ENCODE peak calls at places on chromosomes 2 and 18, in seven cellular contexts. One of them, this sample, is unnamed.
A peak's percentile ranks its signal among the peaks of the same experiment; 100 is the strongest.

GRCh38 chr2:191351298-191351697 is 106.1 kb downstream of the MYO1B start:
- DNase-seq in AG20443: peak; percentile 22
- DNase-seq in GM06990: no peak
- DNase-seq in Ammon's horn: no peak
- DNase-seq in AG09319: no peak
- DNase-seq in amniotic stem cell: no peak
- DNase-seq in Calu3: no peak
- DNase-seq in this sample: no peak

GRCh38 chr18:70469916-70470315 is 181.1 kb downstream of the SOCS6 start:
- DNase-seq in AG20443: no peak
- DNase-seq in GM06990: no peak
- DNase-seq in Ammon's horn: peak; percentile 56
- DNase-seq in AG09319: no peak
- DNase-seq in amniotic stem cell: no peak
- DNase-seq in Calu3: no peak
- DNase-seq in this sample: no peak

GRCh38 chr2:11573418-11574175 is 39.8 kb downstream of the GREB1 start:
- DNase-seq in AG20443: peak; percentile 29
- DNase-seq in GM06990: no peak
- DNase-seq in Ammon's horn: no peak
- DNase-seq in AG09319: no peak
- DNase-seq in amniotic stem cell: no peak
- DNase-seq in Calu3: no peak
- DNase-seq in this sample: no peak

GRCh38 chr18:52402814-52403213 is 62.8 kb downstream of the DCC start:
- DNase-seq in AG20443: no peak
- DNase-seq in GM06990: no peak
- DNase-seq in Ammon's horn: no peak
- DNase-seq in AG09319: no peak
- DNase-seq in amniotic stem cell: no peak
- DNase-seq in Calu3: no peak
- DNase-seq in this sample: no peak

GRCh38 chr2:3848776-3849175 is 145.4 kb downstream of the DCDC2C start:
- DNase-seq in AG20443: no peak
- DNase-seq in GM06990: no peak
- DNase-seq in Ammon's horn: no peak
- DNase-seq in AG09319: no peak
- DNase-seq in amniotic stem cell: no peak
- DNase-seq in Calu3: no peak
- DNase-seq in this sample: no peak

GRCh38 chr2:74739129-74739528 is 85.1 kb downstream of the SEMA4F start:
- DNase-seq in AG20443: no peak
- DNase-seq in GM06990: no peak
- DNase-seq in Ammon's horn: no peak
- DNase-seq in AG09319: no peak
- DNase-seq in amniotic stem cell: no peak
- DNase-seq in Calu3: no peak
- DNase-seq in this sample: no peak

GRCh38 chr18:5444269-5444668 is 99.5 kb downstream of the EPB41L3 start:
- DNase-seq in AG20443: no peak
- DNase-seq in GM06990: no peak
- DNase-seq in Ammon's horn: no peak
- DNase-seq in AG09319: no peak
- DNase-seq in amniotic stem cell: no peak
- DNase-seq in Calu3: no peak
- DNase-seq in this sample: no peak

GRCh38 chr18:78805840-78806239 is 173.8 kb upstream of the SALL3 start:
- DNase-seq in AG20443: no peak
- DNase-seq in GM06990: no peak
- DNase-seq in Ammon's horn: peak; percentile 12
- DNase-seq in AG09319: no peak
- DNase-seq in amniotic stem cell: no peak
- DNase-seq in Calu3: no peak
- DNase-seq in this sample: no peak

GRCh38 chr2:112644155-112644932 is 1.4 kb upstream of the SLC20A1 start:
- DNase-seq in AG20443: no peak
- DNase-seq in GM06990: no peak
- DNase-seq in Ammon's horn: no peak
- DNase-seq in AG09319: no peak
- DNase-seq in amniotic stem cell: no peak
- DNase-seq in Calu3: peak; percentile 20
- DNase-seq in this sample: no peak

GRCh38 chr2:18752667-18753422 is 163.5 kb upstream of the NT5C1B start:
- DNase-seq in AG20443: peak; percentile 17
- DNase-seq in GM06990: no peak
- DNase-seq in Ammon's horn: no peak
- DNase-seq in AG09319: no peak
- DNase-seq in amniotic stem cell: no peak
- DNase-seq in Calu3: no peak
- DNase-seq in this sample: no peak

GRCh38 chr2:102070058-102070642 is 72.4 kb upstream of the IL1R1 start:
- DNase-seq in AG20443: peak; percentile 84
- DNase-seq in GM06990: no peak
- DNase-seq in Ammon's horn: peak; percentile 36
- DNase-seq in AG09319: peak; percentile 90
- DNase-seq in amniotic stem cell: no peak
- DNase-seq in Calu3: peak; percentile 41
- DNase-seq in this sample: peak; percentile 61

GRCh38 chr2:219177594-219178376 is at the start of gene RETREG2:
- DNase-seq in AG20443: peak; percentile 100
- DNase-seq in GM06990: peak; percentile 94
- DNase-seq in Ammon's horn: peak; percentile 91
- DNase-seq in AG09319: peak; percentile 84
- DNase-seq in amniotic stem cell: peak; percentile 80
- DNase-seq in Calu3: peak; percentile 85
- DNase-seq in this sample: peak; percentile 97

GRCh38 chr18:22913861-22914260 is 19.3 kb upstream of the RBBP8 start:
- DNase-seq in AG20443: no peak
- DNase-seq in GM06990: no peak
- DNase-seq in Ammon's horn: no peak
- DNase-seq in AG09319: no peak
- DNase-seq in amniotic stem cell: no peak
- DNase-seq in Calu3: peak; percentile 85
- DNase-seq in this sample: no peak

GRCh38 chr18:74092922-74093321 is 54.7 kb downstream of the FBXO15 start:
- DNase-seq in AG20443: no peak
- DNase-seq in GM06990: no peak
- DNase-seq in Ammon's horn: no peak
- DNase-seq in AG09319: no peak
- DNase-seq in amniotic stem cell: no peak
- DNase-seq in Calu3: no peak
- DNase-seq in this sample: no peak

GRCh38 chr2:45288532-45288931 is 279.3 kb upstream of the SIX2 start:
- DNase-seq in AG20443: no peak
- DNase-seq in GM06990: no peak
- DNase-seq in Ammon's horn: no peak
- DNase-seq in AG09319: no peak
- DNase-seq in amniotic stem cell: no peak
- DNase-seq in Calu3: no peak
- DNase-seq in this sample: no peak

GRCh38 chr2:190304404-190304803 is 15.2 kb downstream of the HIBCH start:
- DNase-seq in AG20443: no peak
- DNase-seq in GM06990: no peak
- DNase-seq in Ammon's horn: no peak
- DNase-seq in AG09319: no peak
- DNase-seq in amniotic stem cell: no peak
- DNase-seq in Calu3: no peak
- DNase-seq in this sample: no peak

GRCh38 chr2:203155406-203155805 is 83.4 kb upstream of the CYP20A1 start:
- DNase-seq in AG20443: no peak
- DNase-seq in GM06990: no peak
- DNase-seq in Ammon's horn: no peak
- DNase-seq in AG09319: no peak
- DNase-seq in amniotic stem cell: no peak
- DNase-seq in Calu3: peak; percentile 5
- DNase-seq in this sample: peak; percentile 3

GRCh38 chr2:33457588-33458247 is 18.7 kb upstream of the RASGRP3 start:
- DNase-seq in AG20443: no peak
- DNase-seq in GM06990: no peak
- DNase-seq in Ammon's horn: no peak
- DNase-seq in AG09319: peak; percentile 61
- DNase-seq in amniotic stem cell: no peak
- DNase-seq in Calu3: no peak
- DNase-seq in this sample: no peak

GRCh38 chr2:233447506-233448219 is 93.4 kb downstream of the DGKD start:
- DNase-seq in AG20443: no peak
- DNase-seq in GM06990: no peak
- DNase-seq in Ammon's horn: no peak
- DNase-seq in AG09319: no peak
- DNase-seq in amniotic stem cell: no peak
- DNase-seq in Calu3: no peak
- DNase-seq in this sample: no peak

GRCh38 chr2:108444941-108445840 is 3.8 kb upstream of the GCC2 start:
- DNase-seq in AG20443: no peak
- DNase-seq in GM06990: no peak
- DNase-seq in Ammon's horn: no peak
- DNase-seq in AG09319: no peak
- DNase-seq in amniotic stem cell: no peak
- DNase-seq in Calu3: no peak
- DNase-seq in this sample: peak; percentile 87

GRCh38 chr18:77046409-77046808 is 86.2 kb downstream of the MBP start:
- DNase-seq in AG20443: no peak
- DNase-seq in GM06990: no peak
- DNase-seq in Ammon's horn: no peak
- DNase-seq in AG09319: no peak
- DNase-seq in amniotic stem cell: no peak
- DNase-seq in Calu3: no peak
- DNase-seq in this sample: no peak

GRCh38 chr18:74252032-74252380 is 39.8 kb downstream of the CYB5A start:
- DNase-seq in AG20443: peak; percentile 29
- DNase-seq in GM06990: no peak
- DNase-seq in Ammon's horn: no peak
- DNase-seq in AG09319: no peak
- DNase-seq in amniotic stem cell: no peak
- DNase-seq in Calu3: no peak
- DNase-seq in this sample: no peak